ENCODE peak calls at places on chromosomes 3 and 15, in five cellular contexts. B is retina, D is cardiac fibroblast, I is astrocyte of the cerebellum, U is HT1080. A is an unnamed sample.

GRCh38 chr15:73338058-73338457 is 30.7 kb downstream of the HCN4 start:
- DNase-seq in D (no peak), U (no peak), I (no peak), B (no peak), A (no peak)

GRCh38 chr3:160950954-160951353 is 154.2 kb downstream of the B3GALNT1 start:
- DNase-seq in B (no peak), I (no peak), U (no peak), D (no peak), A (no peak)

GRCh38 chr3:156455839-156456238 is 99.1 kb downstream of the SSR3 start:
- DNase-seq in B (no peak), D (no peak), I (no peak), U (peak), A (no peak)

GRCh38 chr3:65490132-65490531 is 548.6 kb downstream of the MAGI1 start:
- DNase-seq in I (no peak), D (no peak), U (no peak), B (no peak), A (peak)

GRCh38 chr3:188772886-188773285 is 398.9 kb upstream of the TPRG1 start:
- DNase-seq in I (peak), D (peak), U (peak), B (no peak), A (no peak)

GRCh38 chr3:64491843-64492242 is 196.0 kb downstream of the ADAMTS9 start:
- DNase-seq in D (no peak), U (no peak), B (no peak), I (no peak), A (peak)

GRCh38 chr3:99901200-99901926 is 83.7 kb downstream of the CMSS1 start:
- DNase-seq in I (no peak), B (no peak), D (peak), U (peak), A (no peak)

GRCh38 chr3:43394071-43394501 is 107.7 kb downstream of the SNRK start:
- DNase-seq in D (peak), U (peak), I (no peak), B (no peak), A (peak)

GRCh38 chr15:58548308-58549012 is 116.7 kb downstream of the LIPC start:
- DNase-seq in I (no peak), D (no peak), B (no peak), U (no peak), A (no peak)

GRCh38 chr3:67418539-67419529 is 235.6 kb downstream of the SUCLG2 start:
- DNase-seq in I (no peak), B (no peak), U (no peak), D (peak), A (no peak)

GRCh38 chr15:24916305-24917009 is 38.3 kb upstream of the SNRPN start:
- DNase-seq in B (no peak), D (no peak), I (no peak), U (no peak), A (no peak)

GRCh38 chr15:73996939-73997338 is 2.4 kb downstream of the PML start:
- DNase-seq in D (peak), U (peak), I (no peak), B (no peak), A (no peak)

GRCh38 chr3:122576174-122576940 is 1.1 kb upstream of the PARP15 start:
- DNase-seq in I (no peak), B (no peak), D (no peak), U (no peak), A (peak)